ENCODE peak calls at places on chromosomes 12 and 14, in five cellular contexts. K, E, G, R and F are unnamed samples.

GRCh38 chr14:32417956-32418552 is 89.0 kb downstream of the AKAP6 start:
- DNase-seq in G (peak; percentile 69), K (no peak), R (no peak), E (no peak), F (no peak)

GRCh38 chr12:12938541-12938940 is 13.4 kb downstream of the GPRC5D start:
- DNase-seq in K (peak; percentile 36), E (no peak), R (no peak), G (no peak), F (no peak)

GRCh38 chr12:66203820-66204219 is 14.8 kb downstream of the IRAK3 start:
- DNase-seq in G (no peak), K (no peak), E (no peak), R (no peak), F (no peak)

GRCh38 chr12:109773384-109774011 is 59.7 kb downstream of the TRPV4 start:
- DNase-seq in E (no peak), G (no peak), K (no peak), R (no peak), F (peak; percentile 36)

GRCh38 chr14:36655963-36656768 is 5.5 kb upstream of the PAX9 start:
- DNase-seq in K (no peak), G (peak; percentile 17), E (no peak), R (peak; percentile 91), F (peak; percentile 77)

GRCh38 chr12:80422549-80422948 is 21.5 kb upstream of the PTPRQ start:
- DNase-seq in K (no peak), E (no peak), G (peak; percentile 24), R (no peak), F (no peak)

GRCh38 chr12:124563809-124564208 is 3.6 kb downstream of the NCOR2 start:
- DNase-seq in R (no peak), E (no peak), K (no peak), G (no peak), F (no peak)

GRCh38 chr12:124458992-124459851 is 108.2 kb downstream of the NCOR2 start:
- DNase-seq in R (no peak), K (no peak), G (no peak), E (no peak), F (no peak)

GRCh38 chr12:62841841-62842240 is 93.1 kb downstream of the PPM1H start:
- DNase-seq in R (no peak), E (no peak), K (no peak), G (no peak), F (no peak)

GRCh38 chr14:71165121-71165574 is 257.9 kb downstream of the PCNX1 start:
- DNase-seq in R (no peak), G (peak; percentile 64), E (no peak), K (peak; percentile 84), F (no peak)

GRCh38 chr12:89706551-89707348 is 1.9 kb downstream of the ATP2B1 start:
- DNase-seq in K (no peak), R (no peak), E (peak; percentile 17), G (peak; percentile 40), F (no peak)

GRCh38 chr12:92403210-92404175 is 257.8 kb upstream of the BTG1 start:
- DNase-seq in R (no peak), G (no peak), K (peak; percentile 79), E (no peak), F (no peak)

GRCh38 chr12:13198921-13199320 is 2.4 kb downstream of the EMP1 start:
- DNase-seq in R (no peak), E (no peak), K (no peak), G (peak; percentile 46), F (no peak)

GRCh38 chr12:121620328-121620891 is 5.9 kb upstream of the ORAI1 start:
- DNase-seq in R (no peak), E (no peak), G (no peak), K (no peak), F (peak; percentile 66)

GRCh38 chr14:77151918-77152588 is 10.5 kb upstream of the ZDHHC22 start:
- DNase-seq in G (peak; percentile 15), E (no peak), R (no peak), K (no peak), F (peak; percentile 12)

GRCh38 chr12:1791104-1791927 is 29.0 kb upstream of the LRTM2 start:
- DNase-seq in K (peak; percentile 63), E (no peak), R (peak; percentile 51), G (peak; percentile 67), F (no peak)

GRCh38 chr12:12323606-12324005 is 26.4 kb downstream of the MANSC1 start:
- DNase-seq in G (no peak), K (no peak), R (no peak), E (no peak), F (no peak)

GRCh38 chr12:129186952-129187351 is 333.7 kb downstream of the GLT1D1 start:
- DNase-seq in R (no peak), K (no peak), E (no peak), G (no peak), F (no peak)

GRCh38 chr12:52789637-52790426 is 6.1 kb downstream of the KRT3 start:
- DNase-seq in K (peak; percentile 8), R (no peak), G (no peak), E (no peak), F (peak; percentile 67)

GRCh38 chr12:20807192-20808080 is 3.1 kb upstream of the SLCO1B3 start:
- DNase-seq in E (no peak), R (no peak), G (no peak), K (peak; percentile 57), F (no peak)

DNA sequence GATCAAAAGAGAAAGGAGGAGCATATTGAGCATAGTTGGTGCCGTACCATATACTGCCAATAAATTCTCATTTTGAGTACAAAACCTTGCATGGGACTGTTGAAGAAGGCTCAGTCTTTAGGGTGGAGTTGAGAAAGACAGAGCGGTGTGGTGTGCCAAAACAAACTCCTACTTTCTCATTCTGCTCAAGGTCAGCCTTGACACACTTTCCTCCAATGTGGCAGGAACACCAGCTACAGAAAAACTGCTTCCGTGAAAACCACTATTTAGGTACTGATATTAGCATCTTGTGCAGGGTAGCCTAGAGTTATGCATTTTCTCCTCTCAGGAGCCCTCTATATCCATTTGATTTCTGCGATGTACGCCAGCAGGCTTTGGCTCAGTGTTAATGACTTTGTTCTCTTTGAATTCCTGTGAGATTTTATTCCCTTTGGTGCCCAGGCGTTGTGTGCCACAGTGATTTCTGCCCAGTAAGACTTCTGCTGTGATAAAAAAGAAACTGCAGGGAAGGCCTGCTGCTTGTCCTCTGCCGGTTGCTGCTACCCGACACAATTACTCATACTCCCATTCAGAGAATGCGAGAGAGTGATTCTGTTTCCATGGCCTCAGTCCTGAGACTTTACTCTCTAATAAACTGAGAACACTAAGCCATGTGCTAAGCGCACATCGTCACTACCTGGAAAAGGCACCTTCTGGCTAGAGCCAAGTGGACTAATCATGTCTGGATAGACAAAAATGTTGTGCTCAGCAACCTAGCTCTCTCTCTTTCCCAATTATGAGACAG is 88.3 kb upstream of the MDM1 start:
- DNase-seq in G (peak; percentile 16), K (no peak), R (no peak), E (no peak), F (no peak)
- H3K4ac ChIP-seq in G (no peak overlapping the region), K (no peak overlapping the region), R (no peak overlapping the region), E (no peak overlapping the region), F (no peak overlapping the region)

DNA sequence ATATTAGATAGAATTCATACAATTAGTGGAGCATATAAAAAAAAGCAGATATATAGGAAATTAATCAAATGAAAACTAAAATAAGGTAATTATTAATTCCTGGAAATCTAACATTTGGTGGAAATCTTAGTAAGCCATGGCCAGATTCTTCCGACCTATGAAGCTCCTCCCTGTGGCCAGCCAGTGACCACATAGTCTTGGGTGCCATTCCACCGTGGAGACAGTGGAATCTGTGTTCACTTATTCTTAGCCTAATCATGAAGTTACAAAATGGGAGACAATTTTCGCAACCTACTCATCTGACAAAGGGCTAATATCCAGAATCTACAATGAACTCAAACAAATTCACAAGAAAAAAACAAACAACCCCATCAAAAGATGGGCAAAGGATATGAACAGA is 241.9 kb upstream of the FLRT2 start:
- DNase-seq in E (no peak), K (no peak), G (no peak), R (no peak), F (no peak)
- H2BK12ac ChIP-seq in E (no peak overlapping the region), K (no peak overlapping the region), G (no peak overlapping the region), R (no peak overlapping the region), F (no peak overlapping the region)

GRCh38 chr12:122876724-122877123 is 19.2 kb downstream of the VPS37B start:
- DNase-seq in K (no peak), G (no peak), E (no peak), R (no peak), F (no peak)
- H2AK5ac ChIP-seq in K (no peak overlapping the region), G (no peak overlapping the region), E (no peak overlapping the region), R (no peak overlapping the region), F (no peak overlapping the region)

DNA sequence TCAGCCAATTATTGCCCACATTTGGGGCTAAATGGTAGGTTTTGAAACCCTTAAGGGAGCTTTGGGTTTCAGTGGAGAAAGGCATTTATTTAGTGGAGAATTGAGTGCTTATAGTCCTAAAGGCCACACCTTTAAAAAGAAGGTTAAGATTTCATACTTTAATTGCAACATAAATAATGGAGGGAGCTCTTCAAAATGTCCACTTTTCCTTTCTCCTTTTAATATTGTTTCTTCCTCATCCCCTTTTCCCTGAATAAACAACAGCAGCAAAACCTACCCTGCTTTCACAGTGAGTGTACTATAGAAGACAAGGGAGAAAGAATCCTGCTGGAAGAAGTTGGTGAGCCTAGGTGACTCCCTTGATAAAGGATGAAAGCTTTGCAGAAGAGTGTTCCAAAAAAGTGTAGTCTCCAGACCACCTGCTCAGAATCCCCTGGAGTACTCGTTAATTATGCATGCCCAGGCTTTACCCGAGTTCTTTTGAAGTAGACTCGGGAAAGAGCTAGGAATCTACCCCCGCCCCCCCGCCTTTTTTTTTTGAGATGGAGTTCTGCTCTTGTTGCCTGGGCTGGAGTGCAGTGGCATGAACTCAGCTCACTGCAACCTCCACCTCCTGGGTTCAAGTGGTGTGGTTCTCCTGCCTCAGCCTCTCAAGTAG is 11.5 kb upstream of the EID3 start:
- DNase-seq in E (no peak), R (no peak), K (no peak), G (no peak), F (peak; percentile 42)
- H3K4ac ChIP-seq in E (no peak overlapping the region), R (no peak overlapping the region), K (peak overlapping the region; percentile 16), G (no peak overlapping the region), F (no peak overlapping the region)